ENCODE peak calls at places on chromosomes 2 and 18, in four cellular contexts. E is AG08395, Y is fibroblast of lung, W is NAMALWA. K is an unnamed sample.

GRCh38 chr2:86107031-86107430 is 996 bp downstream of the PTCD3 start:
- DNase-seq in E (no peak), W (peak), Y (no peak), K (no peak)

GRCh38 chr18:58247363-58247834 is 203.4 kb downstream of the NEDD4L start:
- DNase-seq in W (no peak), E (no peak), Y (peak), K (peak)

GRCh38 chr2:130371723-130372054 is 15.8 kb downstream of the PTPN18 start:
- DNase-seq in Y (no peak), W (no peak), E (peak), K (no peak)

GRCh38 chr2:173997269-173997668 is 32.1 kb upstream of the SP3 start:
- DNase-seq in E (peak), Y (peak), W (peak), K (no peak)

GRCh38 chr2:74089816-74090745 is 57.6 kb downstream of the BOLA3 start:
- DNase-seq in E (no peak), Y (no peak), W (no peak), K (no peak)

GRCh38 chr2:133713049-133713580 is 144.9 kb upstream of the NCKAP5 start:
- DNase-seq in E (no peak), W (no peak), Y (no peak), K (no peak)

GRCh38 chr2:99851811-99852210 is 290.6 kb downstream of the AFF3 start:
- DNase-seq in Y (no peak), E (no peak), W (no peak), K (no peak)

GRCh38 chr2:170098626-170099312 is 79.2 kb upstream of the MYO3B start:
- DNase-seq in E (no peak), Y (peak), W (no peak), K (no peak)

GRCh38 chr2:16201876-16202642 is 261.7 kb downstream of the MYCN start:
- DNase-seq in W (no peak), E (no peak), Y (no peak), K (no peak)

GRCh38 chr2:54899576-54900200 is 150.6 kb downstream of the RTN4 start:
- DNase-seq in Y (peak), E (peak), W (peak), K (no peak)

GRCh38 chr18:46449499-46449898 is 207.5 kb downstream of the LOXHD1 start:
- DNase-seq in E (no peak), W (no peak), Y (no peak), K (no peak)

GRCh38 chr18:74731097-74731496 is 133.4 kb downstream of the ZNF407 start:
- DNase-seq in E (peak), Y (peak), W (no peak), K (no peak)

GRCh38 chr2:170155723-170156253 is 22.2 kb upstream of the MYO3B start:
- DNase-seq in E (peak), W (no peak), Y (no peak), K (no peak)

GRCh38 chr18:47143899-47144485 is 6.3 kb downstream of the HDHD2 start:
- DNase-seq in E (no peak), Y (no peak), W (no peak), K (no peak)

GRCh38 chr2:66430906-66431619 is 3.9 kb upstream of the MEIS1 start:
- DNase-seq in E (no peak), Y (no peak), W (no peak), K (no peak)

GRCh38 chr2:11629851-11630250 is 40.1 kb downstream of the NTSR2 start:
- DNase-seq in E (no peak), Y (no peak), W (no peak), K (no peak)

GRCh38 chr2:160085662-160086061 is 23.2 kb upstream of the PLA2R1 start:
- DNase-seq in E (no peak), Y (no peak), W (peak), K (no peak)

GRCh38 chr2:2191110-2191707 is 139.9 kb downstream of the MYT1L start:
- DNase-seq in W (no peak), E (no peak), Y (no peak), K (no peak)

GRCh38 chr2:98769784-98770183 is 38.9 kb upstream of the MGAT4A start:
- DNase-seq in Y (no peak), W (no peak), E (no peak), K (no peak)

GRCh38 chr2:23069935-23070334 is 315.0 kb upstream of the KLHL29 start:
- DNase-seq in E (no peak), W (no peak), Y (no peak), K (no peak)

GRCh38 chr2:68806511-68807109 is 64.6 kb downstream of the BMP10 start:
- DNase-seq in E (peak), W (no peak), Y (peak), K (no peak)

GRCh38 chr18:25724121-25724520 is 366.3 kb downstream of the SS18 start:
- DNase-seq in Y (no peak), E (no peak), W (no peak), K (no peak)

GRCh38 chr18:41660654-41661053 is 294.4 kb upstream of the PIK3C3 start:
- DNase-seq in E (no peak), W (no peak), Y (no peak), K (no peak)

GRCh38 chr2:53740170-53740569 is 27.4 kb upstream of the CHAC2 start:
- DNase-seq in W (peak), Y (peak), E (peak), K (no peak)

GRCh38 chr2:170641961-170642360 is 73.2 kb upstream of the SP5 start:
- DNase-seq in W (no peak), Y (no peak), E (no peak), K (no peak)

GRCh38 chr18:70931942-70932814 is 643.3 kb downstream of the SOCS6 start:
- DNase-seq in W (peak), E (no peak), Y (peak), K (no peak)

GRCh38 chr2:48749820-48750739 is 5.4 kb downstream of the LHCGR start:
- DNase-seq in Y (no peak), E (no peak), W (peak), K (no peak)

GRCh38 chr18:11089931-11090715 is 59.2 kb downstream of the PIEZO2 start:
- DNase-seq in W (no peak), Y (no peak), E (no peak), K (no peak)

GRCh38 chr2:238104521-238105311 is 4.6 kb downstream of the ESPNL start:
- DNase-seq in E (no peak), Y (no peak), W (no peak), K (peak)

GRCh38 chr2:241123816-241124536 is 21.9 kb upstream of the MTERF4 start:
- DNase-seq in Y (no peak), W (no peak), E (no peak), K (no peak)

GRCh38 chr2:65177754-65178442 is 48.0 kb upstream of the RAB1A start:
- DNase-seq in E (no peak), Y (no peak), W (no peak), K (no peak)

GRCh38 chr18:136433-136832 is 21.9 kb upstream of the USP14 start:
- DNase-seq in E (no peak), W (peak), Y (no peak), K (no peak)

GRCh38 chr18:59867337-59868104 is 32.3 kb upstream of the PMAIP1 start:
- DNase-seq in E (no peak), Y (no peak), W (no peak), K (no peak)

GRCh38 chr2:132668986-132669853 is 785 bp downstream of the LYPD1 start:
- DNase-seq in E (no peak), Y (peak), W (no peak), K (peak)

GRCh38 chr18:62862451-62862850 is 147.1 kb downstream of the PHLPP1 start:
- DNase-seq in Y (no peak), W (no peak), E (no peak), K (no peak)

GRCh38 chr2:30084915-30085314 is 61.9 kb upstream of the YPEL5 start:
- DNase-seq in W (no peak), E (no peak), Y (no peak), K (no peak)

GRCh38 chr18:4333043-4333442 is 122.1 kb downstream of the DLGAP1 start:
- DNase-seq in E (no peak), W (no peak), Y (no peak), K (no peak)